ENCODE peak calls at places on chromosomes 16 and 17, in six cellular contexts. P is activated naive CD4-positive, alpha-beta T cell treated with anti-CD3 and anti-CD28 coated beads, Interleukin-2, amount 10 ng/mL, durations not matched to agents 7 days and 5 days; T is activated T-cell treated with anti-CD3 and anti-CD28 coated beads, Interleukin-2, amount 50 U/mL, for 48 hours; M is SW480; R is activated CD8-positive, alpha-beta T cell treated with anti-CD3 and anti-CD28 coated beads, Interleukin-2, amount 10 ng/mL, durations not matched to agents 7 days and 5 days; F is COR-L47. V is an unnamed sample.
A peak's percentile ranks its signal among the peaks of the same experiment; 100 is the strongest.

GRCh38 chr17:73052923-73053322 is 39.6 kb downstream of the SLC39A11 start:
- DNase-seq in P (no peak), T (no peak), M (no peak), R (no peak), F (no peak), V (no peak)

GRCh38 chr16:67862623-67863583 is 9.9 kb upstream of the EDC4 start:
- DNase-seq in P (no peak), T (no peak), M (no peak), R (no peak), F (no peak), V (no peak)

GRCh38 chr16:69474447-69474846 is 50.0 kb downstream of the CYB5B start:
- DNase-seq in P (no peak), T (no peak), M (no peak), R (no peak), F (no peak), V (no peak)

GRCh38 chr16:58102665-58103427 is 26.3 kb downstream of the CFAP20 start:
- DNase-seq in P (no peak), T (no peak), M (no peak), R (no peak), F (no peak), V (no peak)

GRCh38 chr17:71084219-71084618 is 914.9 kb downstream of the KCNJ2 start:
- DNase-seq in P (no peak), T (no peak), M (no peak), R (no peak), F (peak; percentile 12), V (no peak)

GRCh38 chr17:42675348-42675983 is 1.3 kb downstream of the PLEKHH3 start:
- DNase-seq in P (no peak), T (no peak), M (no peak), R (no peak), F (peak; percentile 78), V (peak; percentile 84)

GRCh38 chr16:2159052-2159838 is 3.7 kb downstream of the TRAF7 start:
- DNase-seq in P (no peak), T (no peak), M (no peak), R (no peak), F (no peak), V (no peak)

GRCh38 chr16:84739349-84740124 is 39.7 kb downstream of the USP10 start:
- DNase-seq in P (no peak), T (no peak), M (no peak), R (no peak), F (no peak), V (no peak)

GRCh38 chr17:1783834-1784611 is 22.2 kb downstream of the SERPINF1 start:
- DNase-seq in P (no peak), T (no peak), M (peak; percentile 36), R (no peak), F (no peak), V (peak; percentile 22)

GRCh38 chr17:2262146-2262587 is 41.4 kb downstream of the SMG6 start:
- DNase-seq in P (no peak), T (no peak), M (no peak), R (no peak), F (no peak), V (no peak)

GRCh38 chr16:82628741-82629140 is 2.0 kb downstream of the CDH13 start:
- DNase-seq in P (no peak), T (no peak), M (no peak), R (no peak), F (no peak), V (no peak)

GRCh38 chr17:58335061-58335731 is 6.6 kb upstream of the TSPOAP1 start:
- DNase-seq in P (peak; percentile 66), T (peak; percentile 78), M (no peak), R (peak; percentile 71), F (no peak), V (no peak)

GRCh38 chr17:36859701-36860100 is 77.6 kb upstream of the LHX1 start:
- DNase-seq in P (no peak), T (no peak), M (no peak), R (no peak), F (no peak), V (no peak)

V was measured in NCI-H526.